ENCODE peak calls at places on chromosomes 7 and 10, in nine cellular contexts. One of them, this sample, is unnamed.

GRCh38 chr10:90641731-90642130 is 216.1 kb downstream of the HTR7 start:
- DNase-seq in cerebellar nuclear complex: no peak
- DNase-seq in B cell: no peak
- DNase-seq in bronchial epithelial cell: no peak
- DNase-seq in ACHN: no peak
- DNase-seq in activated B cell treated with CpG ODN at 0.5 μM for 24 hours: no peak
- DNase-seq in Right ventricle myocardium inferior: no peak
- DNase-seq in mesothelial cell of epicardium: no peak
- DNase-seq in ureter: no peak
- DNase-seq in this sample: no peak

GRCh38 chr7:105250239-105250638 is 138.5 kb downstream of the SRPK2 start:
- DNase-seq in cerebellar nuclear complex: no peak
- DNase-seq in B cell: no peak
- DNase-seq in Right ventricle myocardium inferior: no peak
- DNase-seq in bronchial epithelial cell: no peak
- DNase-seq in ACHN: no peak
- DNase-seq in activated B cell treated with CpG ODN at 0.5 μM for 24 hours: no peak
- DNase-seq in mesothelial cell of epicardium: no peak
- DNase-seq in ureter: no peak
- DNase-seq in this sample: no peak

GRCh38 chr7:50229964-50230363 is 74.6 kb upstream of the IKZF1 start:
- DNase-seq in Right ventricle myocardium inferior: no peak
- DNase-seq in activated B cell treated with CpG ODN at 0.5 μM for 24 hours: no peak
- DNase-seq in ACHN: peak; percentile 18
- DNase-seq in bronchial epithelial cell: no peak
- DNase-seq in B cell: no peak
- DNase-seq in cerebellar nuclear complex: no peak
- DNase-seq in ureter: no peak
- DNase-seq in mesothelial cell of epicardium: no peak
- DNase-seq in this sample: peak; percentile 7

GRCh38 chr7:84178013-84178412 is 16.6 kb downstream of the SEMA3A start:
- DNase-seq in ureter: no peak
- DNase-seq in cerebellar nuclear complex: no peak
- DNase-seq in Right ventricle myocardium inferior: no peak
- DNase-seq in mesothelial cell of epicardium: no peak
- DNase-seq in B cell: no peak
- DNase-seq in ACHN: no peak
- DNase-seq in bronchial epithelial cell: peak; percentile 70
- DNase-seq in activated B cell treated with CpG ODN at 0.5 μM for 24 hours: no peak
- DNase-seq in this sample: no peak

GRCh38 chr7:158470336-158470735 is 117.3 kb downstream of the PTPRN2 start:
- DNase-seq in Right ventricle myocardium inferior: no peak
- DNase-seq in ureter: no peak
- DNase-seq in ACHN: no peak
- DNase-seq in B cell: no peak
- DNase-seq in cerebellar nuclear complex: no peak
- DNase-seq in bronchial epithelial cell: no peak
- DNase-seq in activated B cell treated with CpG ODN at 0.5 μM for 24 hours: no peak
- DNase-seq in mesothelial cell of epicardium: no peak
- DNase-seq in this sample: no peak

GRCh38 chr10:101444058-101444457 is 90.1 kb downstream of the BTRC start:
- DNase-seq in mesothelial cell of epicardium: no peak
- DNase-seq in bronchial epithelial cell: peak; percentile 44
- DNase-seq in cerebellar nuclear complex: no peak
- DNase-seq in Right ventricle myocardium inferior: no peak
- DNase-seq in ureter: no peak
- DNase-seq in ACHN: peak; percentile 45
- DNase-seq in B cell: no peak
- DNase-seq in activated B cell treated with CpG ODN at 0.5 μM for 24 hours: no peak
- DNase-seq in this sample: peak; percentile 16

GRCh38 chr7:116138202-116138801 is 72.0 kb upstream of the TES start:
- DNase-seq in activated B cell treated with CpG ODN at 0.5 μM for 24 hours: no peak
- DNase-seq in bronchial epithelial cell: peak; percentile 77
- DNase-seq in mesothelial cell of epicardium: no peak
- DNase-seq in ureter: no peak
- DNase-seq in Right ventricle myocardium inferior: no peak
- DNase-seq in cerebellar nuclear complex: no peak
- DNase-seq in ACHN: peak; percentile 83
- DNase-seq in B cell: peak; percentile 26
- DNase-seq in this sample: peak; percentile 69

GRCh38 chr10:71795248-71795647 is 21.9 kb upstream of the VSIR start:
- DNase-seq in mesothelial cell of epicardium: no peak
- DNase-seq in cerebellar nuclear complex: no peak
- DNase-seq in activated B cell treated with CpG ODN at 0.5 μM for 24 hours: no peak
- DNase-seq in B cell: no peak
- DNase-seq in bronchial epithelial cell: peak; percentile 8
- DNase-seq in ACHN: peak; percentile 55
- DNase-seq in Right ventricle myocardium inferior: no peak
- DNase-seq in ureter: no peak
- DNase-seq in this sample: no peak

GRCh38 chr10:60661627-60662026 is 116.7 kb upstream of the CDK1 start:
- DNase-seq in ureter: no peak
- DNase-seq in ACHN: peak; percentile 88
- DNase-seq in bronchial epithelial cell: peak; percentile 68
- DNase-seq in B cell: no peak
- DNase-seq in Right ventricle myocardium inferior: no peak
- DNase-seq in activated B cell treated with CpG ODN at 0.5 μM for 24 hours: no peak
- DNase-seq in mesothelial cell of epicardium: no peak
- DNase-seq in cerebellar nuclear complex: no peak
- DNase-seq in this sample: peak; percentile 79

GRCh38 chr10:47360419-47361040 is 12.4 kb downstream of the RBP3 start:
- DNase-seq in ureter: no peak
- DNase-seq in ACHN: no peak
- DNase-seq in bronchial epithelial cell: no peak
- DNase-seq in Right ventricle myocardium inferior: no peak
- DNase-seq in B cell: no peak
- DNase-seq in cerebellar nuclear complex: no peak
- DNase-seq in activated B cell treated with CpG ODN at 0.5 μM for 24 hours: no peak
- DNase-seq in mesothelial cell of epicardium: no peak
- DNase-seq in this sample: no peak

GRCh38 chr7:71682841-71683341 is 550.9 kb downstream of the GALNT17 start:
- DNase-seq in bronchial epithelial cell: no peak
- DNase-seq in cerebellar nuclear complex: no peak
- DNase-seq in ACHN: no peak
- DNase-seq in Right ventricle myocardium inferior: no peak
- DNase-seq in mesothelial cell of epicardium: no peak
- DNase-seq in B cell: no peak
- DNase-seq in ureter: no peak
- DNase-seq in activated B cell treated with CpG ODN at 0.5 μM for 24 hours: no peak
- DNase-seq in this sample: no peak

GRCh38 chr10:91340613-91341362 is 69.4 kb upstream of the HECTD2 start:
- DNase-seq in cerebellar nuclear complex: no peak
- DNase-seq in B cell: no peak
- DNase-seq in bronchial epithelial cell: peak; percentile 98
- DNase-seq in Right ventricle myocardium inferior: no peak
- DNase-seq in mesothelial cell of epicardium: no peak
- DNase-seq in ureter: no peak
- DNase-seq in activated B cell treated with CpG ODN at 0.5 μM for 24 hours: no peak
- DNase-seq in ACHN: no peak
- DNase-seq in this sample: peak; percentile 97

GRCh38 chr10:79103078-79103477 is 34.3 kb downstream of the ZMIZ1 start:
- DNase-seq in ureter: no peak
- DNase-seq in mesothelial cell of epicardium: no peak
- DNase-seq in cerebellar nuclear complex: no peak
- DNase-seq in B cell: no peak
- DNase-seq in bronchial epithelial cell: no peak
- DNase-seq in Right ventricle myocardium inferior: no peak
- DNase-seq in ACHN: no peak
- DNase-seq in activated B cell treated with CpG ODN at 0.5 μM for 24 hours: no peak
- DNase-seq in this sample: no peak

GRCh38 chr10:103630156-103630555 is 136.7 kb downstream of the NEURL1 start:
- DNase-seq in B cell: no peak
- DNase-seq in bronchial epithelial cell: no peak
- DNase-seq in cerebellar nuclear complex: no peak
- DNase-seq in mesothelial cell of epicardium: no peak
- DNase-seq in activated B cell treated with CpG ODN at 0.5 μM for 24 hours: no peak
- DNase-seq in ACHN: no peak
- DNase-seq in Right ventricle myocardium inferior: no peak
- DNase-seq in ureter: no peak
- DNase-seq in this sample: no peak

GRCh38 chr7:101391991-101392390 is 29.3 kb downstream of the COL26A1 start:
- DNase-seq in ureter: no peak
- DNase-seq in activated B cell treated with CpG ODN at 0.5 μM for 24 hours: no peak
- DNase-seq in ACHN: no peak
- DNase-seq in B cell: no peak
- DNase-seq in Right ventricle myocardium inferior: no peak
- DNase-seq in mesothelial cell of epicardium: no peak
- DNase-seq in bronchial epithelial cell: no peak
- DNase-seq in cerebellar nuclear complex: no peak
- DNase-seq in this sample: no peak

GRCh38 chr7:106023369-106024322 is 60.6 kb downstream of the CDHR3 start:
- DNase-seq in mesothelial cell of epicardium: no peak
- DNase-seq in cerebellar nuclear complex: no peak
- DNase-seq in activated B cell treated with CpG ODN at 0.5 μM for 24 hours: no peak
- DNase-seq in B cell: no peak
- DNase-seq in bronchial epithelial cell: no peak
- DNase-seq in Right ventricle myocardium inferior: no peak
- DNase-seq in ureter: no peak
- DNase-seq in ACHN: no peak
- DNase-seq in this sample: no peak

GRCh38 chr10:48464871-48465736 is 139.8 kb downstream of the ARHGAP22 start:
- DNase-seq in B cell: no peak
- DNase-seq in bronchial epithelial cell: peak; percentile 32
- DNase-seq in cerebellar nuclear complex: no peak
- DNase-seq in ACHN: no peak
- DNase-seq in Right ventricle myocardium inferior: peak; percentile 78
- DNase-seq in activated B cell treated with CpG ODN at 0.5 μM for 24 hours: peak; percentile 9
- DNase-seq in mesothelial cell of epicardium: no peak
- DNase-seq in ureter: peak; percentile 44
- DNase-seq in this sample: no peak

GRCh38 chr7:66043681-66044497 is 31.7 kb upstream of the ASL start:
- DNase-seq in mesothelial cell of epicardium: no peak
- DNase-seq in ureter: peak; percentile 50
- DNase-seq in ACHN: peak; percentile 47
- DNase-seq in B cell: peak; percentile 64
- DNase-seq in activated B cell treated with CpG ODN at 0.5 μM for 24 hours: peak; percentile 16
- DNase-seq in cerebellar nuclear complex: peak; percentile 16
- DNase-seq in Right ventricle myocardium inferior: peak; percentile 84
- DNase-seq in bronchial epithelial cell: peak; percentile 17
- DNase-seq in this sample: peak; percentile 53

GRCh38 chr7:132066776-132067175 is 509.5 kb downstream of the PLXNA4 start:
- DNase-seq in mesothelial cell of epicardium: no peak
- DNase-seq in Right ventricle myocardium inferior: no peak
- DNase-seq in bronchial epithelial cell: no peak
- DNase-seq in B cell: no peak
- DNase-seq in ureter: no peak
- DNase-seq in ACHN: no peak
- DNase-seq in activated B cell treated with CpG ODN at 0.5 μM for 24 hours: no peak
- DNase-seq in cerebellar nuclear complex: no peak
- DNase-seq in this sample: peak; percentile 36

GRCh38 chr7:110373514-110374258 is 717.2 kb upstream of the LRRN3 start:
- DNase-seq in Right ventricle myocardium inferior: no peak
- DNase-seq in B cell: no peak
- DNase-seq in ACHN: peak; percentile 92
- DNase-seq in mesothelial cell of epicardium: no peak
- DNase-seq in bronchial epithelial cell: peak; percentile 17
- DNase-seq in activated B cell treated with CpG ODN at 0.5 μM for 24 hours: no peak
- DNase-seq in cerebellar nuclear complex: no peak
- DNase-seq in ureter: no peak
- DNase-seq in this sample: peak; percentile 86

GRCh38 chr7:98474558-98474957 is 73.7 kb upstream of the BAIAP2L1 start:
- DNase-seq in B cell: no peak
- DNase-seq in Right ventricle myocardium inferior: no peak
- DNase-seq in activated B cell treated with CpG ODN at 0.5 μM for 24 hours: no peak
- DNase-seq in ureter: no peak
- DNase-seq in bronchial epithelial cell: peak; percentile 34
- DNase-seq in mesothelial cell of epicardium: no peak
- DNase-seq in ACHN: no peak
- DNase-seq in cerebellar nuclear complex: no peak
- DNase-seq in this sample: no peak

GRCh38 chr10:78763651-78764395 is 304.9 kb upstream of the ZMIZ1 start:
- DNase-seq in activated B cell treated with CpG ODN at 0.5 μM for 24 hours: no peak
- DNase-seq in ACHN: no peak
- DNase-seq in B cell: no peak
- DNase-seq in ureter: peak; percentile 70
- DNase-seq in bronchial epithelial cell: no peak
- DNase-seq in Right ventricle myocardium inferior: no peak
- DNase-seq in mesothelial cell of epicardium: no peak
- DNase-seq in cerebellar nuclear complex: no peak
- DNase-seq in this sample: no peak

GRCh38 chr7:147419001-147419400 is 1171.6 kb upstream of the C7orf33 start:
- DNase-seq in Right ventricle myocardium inferior: no peak
- DNase-seq in ureter: no peak
- DNase-seq in cerebellar nuclear complex: no peak
- DNase-seq in ACHN: no peak
- DNase-seq in mesothelial cell of epicardium: no peak
- DNase-seq in B cell: no peak
- DNase-seq in bronchial epithelial cell: no peak
- DNase-seq in activated B cell treated with CpG ODN at 0.5 μM for 24 hours: no peak
- DNase-seq in this sample: no peak

GRCh38 chr10:6390213-6390612 is 187.5 kb downstream of the PFKFB3 start:
- DNase-seq in cerebellar nuclear complex: no peak
- DNase-seq in bronchial epithelial cell: no peak
- DNase-seq in ureter: no peak
- DNase-seq in activated B cell treated with CpG ODN at 0.5 μM for 24 hours: no peak
- DNase-seq in Right ventricle myocardium inferior: no peak
- DNase-seq in ACHN: no peak
- DNase-seq in B cell: no peak
- DNase-seq in mesothelial cell of epicardium: no peak
- DNase-seq in this sample: no peak